ENCODE peak calls at places on chromosome X, in five cellular contexts. A is GM23248, K is AG04450, N is thoracic aorta, G is cardiac muscle cell. V is an unnamed sample.
A peak's percentile ranks its signal among the peaks of the same experiment; 100 is the strongest.

GRCh38 chrX:55132416-55132815 is 43.6 kb downstream of the PAGE2 start:
- DNase-seq in A (no peak), K (no peak), N (no peak), G (no peak), V (no peak)

GRCh38 chrX:53211391-53211978 is 13.5 kb downstream of the KDM5C start:
- DNase-seq in G (no peak), N (no peak), A (peak; percentile 65), K (no peak), V (no peak)

GRCh38 chrX:53188763-53189162 is 36.2 kb downstream of the KDM5C start:
- DNase-seq in G (no peak), K (no peak), N (no peak), A (peak; percentile 27), V (no peak)

GRCh38 chrX:134975516-134975915 is 15.3 kb upstream of the SMIM10 start:
- DNase-seq in G (no peak), A (no peak), K (no peak), N (no peak), V (no peak)

GRCh38 chrX:13216139-13216538 is 103.7 kb downstream of the ATXN3L start:
- DNase-seq in N (no peak), K (peak; percentile 20), A (peak; percentile 16), G (no peak), V (no peak)

GRCh38 chrX:56031409-56031808 is 200.7 kb upstream of the KLF8 start:
- DNase-seq in N (no peak), K (no peak), A (no peak), G (no peak), V (no peak)

GRCh38 chrX:56564921-56565861 is 1.8 kb downstream of the UBQLN2 start:
- DNase-seq in G (peak; percentile 2), A (peak; percentile 45), N (no peak), K (no peak), V (no peak)

GRCh38 chrX:65726708-65727107 is 59.3 kb downstream of the MSN start:
- DNase-seq in K (no peak), G (no peak), A (no peak), N (no peak), V (no peak)

GRCh38 chrX:132490086-132490419 is 1.2 kb upstream of the MBNL3 start:
- DNase-seq in G (no peak), N (no peak), A (no peak), K (no peak), V (no peak)

GRCh38 chrX:45454235-45454634 is 253.6 kb upstream of the DIPK2B start:
- DNase-seq in K (no peak), N (no peak), G (no peak), A (no peak), V (no peak)

GRCh38 chrX:153488231-153488914 is 6.4 kb upstream of the BGN start:
- DNase-seq in A (peak; percentile 43), G (no peak), N (no peak), K (no peak), V (no peak)

GRCh38 chrX:119885554-119886428 is 9.9 kb upstream of the AKAP14 start:
- DNase-seq in A (no peak), N (no peak), K (no peak), G (no peak), V (no peak)

GRCh38 chrX:155997436-155997835 is at the start of gene IL9R:
- DNase-seq in A (no peak), K (no peak), G (no peak), N (no peak), V (no peak)

GRCh38 chrX:56228914-56229313 is 3.2 kb upstream of the KLF8 start:
- DNase-seq in N (no peak), G (no peak), K (no peak), A (peak; percentile 11), V (no peak)

GRCh38 chrX:71533850-71534515 is 1.1 kb downstream of the OGT start:
- DNase-seq in K (no peak), N (no peak), A (peak; percentile 59), G (peak; percentile 59), V (no peak)

GRCh38 chrX:40291553-40291952 is 193.8 kb upstream of the BCOR start:
- DNase-seq in N (no peak), A (no peak), G (no peak), K (no peak), V (no peak)

GRCh38 chrX:101397779-101398178 is 7.0 kb downstream of the RPL36A start:
- DNase-seq in A (no peak), K (no peak), N (no peak), G (peak; percentile 41), V (no peak)

GRCh38 chrX:135914404-135914803 is 20.9 kb downstream of the SAGE1 start:
- DNase-seq in G (no peak), A (no peak), N (no peak), K (no peak), V (no peak)

GRCh38 chrX:65859299-65859698 is 180.6 kb downstream of the VSIG4 start:
- DNase-seq in A (no peak), G (no peak), N (no peak), K (no peak), V (no peak)

GRCh38 chrX:108537005-108537404 is 97.4 kb downstream of the COL4A5 start:
- DNase-seq in G (peak; percentile 61), A (peak; percentile 54), N (no peak), K (no peak), V (no peak)

GRCh38 chrX:153875391-153876111 is 10.4 kb downstream of the L1CAM start:
- DNase-seq in A (peak; percentile 43), G (peak; percentile 70), N (no peak), K (no peak), V (no peak)

GRCh38 chrX:24672701-24673190 is 21.0 kb upstream of the POLA1 start:
- DNase-seq in G (peak; percentile 86), K (no peak), N (no peak), A (no peak), V (no peak)

GRCh38 chrX:43666301-43666912 is 10.3 kb downstream of the MAOA start:
- DNase-seq in A (no peak), N (no peak), G (no peak), K (no peak), V (no peak)

GRCh38 chrX:15719324-15719968 is 18.6 kb upstream of the CA5B start:
- DNase-seq in N (no peak), K (no peak), A (no peak), G (no peak), V (no peak)

GRCh38 chrX:15349046-15349445 is 13.7 kb upstream of the PIGA start:
- DNase-seq in A (peak; percentile 70), G (peak; percentile 83), N (no peak), K (peak; percentile 53), V (peak; percentile 10)

GRCh38 chrX:10326578-10326977 is 169.8 kb downstream of the CLCN4 start:
- DNase-seq in N (no peak), A (peak; percentile 50), G (no peak), K (no peak), V (no peak)

GRCh38 chrX:9851890-9852289 is 65.7 kb downstream of the SHROOM2 start:
- DNase-seq in N (no peak), K (no peak), G (peak; percentile 75), A (no peak), V (peak; percentile 85)

GRCh38 chrX:154900323-154900722 is 14.2 kb downstream of the F8A1 start:
- DNase-seq in K (no peak), A (no peak), N (no peak), G (no peak), V (no peak)

GRCh38 chrX:84477114-84477513 is 25.1 kb downstream of the HDX start:
- DNase-seq in K (no peak), N (no peak), G (no peak), A (no peak), V (no peak)

GRCh38 chrX:29826651-29827206 is 388.6 kb upstream of the MAGEB2 start:
- DNase-seq in G (no peak), N (no peak), A (no peak), K (no peak), V (no peak)

GRCh38 chrX:152635941-152636340 is 1.8 kb upstream of the GABRQ start:
- DNase-seq in K (peak; percentile 13), G (peak; percentile 58), N (no peak), A (peak; percentile 66), V (peak; percentile 12)

GRCh38 chrX:41705680-41706374 is 17.1 kb downstream of the GPR34 start:
- DNase-seq in G (no peak), N (no peak), K (no peak), A (no peak), V (no peak)

GRCh38 chrX:8627796-8628195 is 104.1 kb downstream of the ANOS1 start:
- DNase-seq in A (no peak), N (no peak), G (no peak), K (no peak), V (no peak)

GRCh38 chrX:115013705-115014104 is 3.7 kb downstream of the IL13RA2 start:
- DNase-seq in K (no peak), G (no peak), N (no peak), A (peak; percentile 57), V (no peak)

GRCh38 chrX:95885074-95885473 is 799.6 kb upstream of the DIAPH2 start:
- DNase-seq in G (no peak), A (no peak), K (no peak), N (no peak), V (peak; percentile 9)

GRCh38 chrX:149569770-149570169 is 17.5 kb downstream of the MAGEA9B start:
- DNase-seq in A (no peak), N (no peak), G (no peak), K (no peak), V (no peak)

DNA sequence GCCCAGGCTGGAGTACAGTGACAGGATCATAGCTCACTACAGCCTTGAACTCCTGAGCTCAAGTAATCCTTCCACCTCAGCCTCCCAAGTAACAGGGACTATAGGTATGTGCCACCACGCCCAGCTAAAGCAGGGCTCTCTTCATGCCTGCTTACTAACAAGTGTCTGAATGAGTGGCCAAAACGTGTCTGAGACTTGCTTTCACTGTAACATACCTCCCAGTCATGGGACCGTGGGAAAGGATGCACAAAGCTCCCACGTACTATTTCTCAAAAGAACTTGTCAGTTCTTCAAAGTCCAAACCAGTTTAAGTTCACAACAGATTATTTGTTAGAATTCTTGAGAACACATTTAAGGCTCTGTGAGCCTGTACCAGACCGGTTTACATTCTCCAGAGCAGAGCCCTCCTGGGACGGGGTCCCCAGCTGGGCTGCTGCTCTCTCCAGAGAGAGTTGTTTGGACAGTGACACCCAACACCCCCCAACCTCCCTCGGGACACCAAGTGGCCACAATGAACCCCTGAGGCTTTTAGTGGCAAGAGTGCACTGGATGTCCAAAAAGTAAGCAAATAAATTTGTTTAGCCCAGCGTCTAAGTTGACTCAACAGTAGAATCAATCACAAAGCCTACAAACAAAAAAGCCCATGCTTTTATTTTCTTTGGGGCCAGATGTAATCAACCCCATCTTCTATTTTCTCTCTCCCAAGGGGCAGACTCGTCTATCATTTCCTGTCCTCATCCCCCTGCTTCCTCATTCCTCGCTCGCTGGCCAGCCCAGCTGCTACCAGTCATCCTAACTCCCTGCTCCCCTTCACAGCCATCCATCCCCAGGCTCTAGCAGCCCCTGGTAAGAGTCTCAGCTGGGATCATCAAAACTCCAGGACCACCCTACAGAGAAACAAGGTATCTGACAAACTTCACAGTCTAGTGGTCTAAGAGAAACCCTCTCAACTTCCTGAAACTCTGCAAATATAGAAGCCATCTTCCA is 23.9 kb downstream of the SH3KBP1 start:
- DNase-seq in A (peak; percentile 55), K (no peak), G (no peak), N (no peak), V (no peak)
- H3K4me3 ChIP-seq in A (no peak overlapping the region), K (no peak overlapping the region), G (no peak overlapping the region), N (no peak overlapping the region), V (no peak overlapping the region)

GRCh38 chrX:129524250-129524850 is 1.1 kb upstream of the SMARCA1 start:
- DNase-seq in K (no peak), G (no peak), A (no peak), N (no peak), V (no peak)
- H3K4me3 ChIP-seq in K (no peak overlapping the region), G (peak overlapping the region; percentile 59), A (no peak overlapping the region), N (no peak overlapping the region), V (no peak overlapping the region)

GRCh38 chrX:49186125-49187027 is at the start of gene PRICKLE3:
- DNase-seq in K (no peak), G (peak; percentile 85), A (peak; percentile 77), N (no peak), V (no peak)
- H3K4me3 ChIP-seq in K (peak within 1 kb of the TSS; percentile 69), G (peak within 1 kb of the TSS; percentile 33), A (peak within 1 kb of the TSS; percentile 80), N (peak within 1 kb of the TSS; percentile 75), V (peak within 1 kb of the TSS; percentile 72)

GRCh38 chrX:111095974-111096870 is at the start of gene PAK3:
- DNase-seq in K (peak; percentile 8), N (peak; percentile 3), G (peak; percentile 88), A (peak; percentile 15), V (peak; percentile 25)
- H3K4me3 ChIP-seq in K (peak within 1 kb of the TSS; percentile 51), N (peak within 1 kb of the TSS; percentile 81), G (peak within 1 kb of the TSS; percentile 73), A (peak within 1 kb of the TSS; percentile 51), V (peak within 1 kb of the TSS; percentile 57)